ENCODE peak calls at places on chromosomes 5 and 9, in eight cellular contexts. One of them, this sample, is unnamed.

GRCh38 chr9:136685792-136686533 is 1.3 kb downstream of the AGPAT2 start:
- DNase-seq in stomach: no peak
- DNase-seq in breast epithelium: no peak
- DNase-seq in heart left ventricle: peak
- DNase-seq in ovary: peak
- DNase-seq in gastrocnemius medialis: no peak
- DNase-seq in body of pancreas: peak
- DNase-seq in sigmoid colon: no peak
- DNase-seq in this sample: no peak

GRCh38 chr9:117164512-117164911 is 250.3 kb downstream of the ASTN2 start:
- DNase-seq in stomach: no peak
- DNase-seq in breast epithelium: no peak
- DNase-seq in heart left ventricle: no peak
- DNase-seq in ovary: no peak
- DNase-seq in gastrocnemius medialis: no peak
- DNase-seq in body of pancreas: no peak
- DNase-seq in sigmoid colon: no peak
- DNase-seq in this sample: no peak

GRCh38 chr9:120098584-120098983 is 481.4 kb downstream of the CDK5RAP2 start:
- DNase-seq in stomach: no peak
- DNase-seq in breast epithelium: no peak
- DNase-seq in heart left ventricle: no peak
- DNase-seq in ovary: no peak
- DNase-seq in gastrocnemius medialis: no peak
- DNase-seq in body of pancreas: no peak
- DNase-seq in sigmoid colon: no peak
- DNase-seq in this sample: no peak

GRCh38 chr9:129383005-129383414 is 204.9 kb upstream of the IER5L start:
- DNase-seq in stomach: peak
- DNase-seq in breast epithelium: peak
- DNase-seq in heart left ventricle: peak
- DNase-seq in ovary: no peak
- DNase-seq in gastrocnemius medialis: peak
- DNase-seq in body of pancreas: peak
- DNase-seq in sigmoid colon: peak
- DNase-seq in this sample: peak

GRCh38 chr5:14718778-14719177 is 54.3 kb downstream of the OTULIN start:
- DNase-seq in stomach: no peak
- DNase-seq in breast epithelium: no peak
- DNase-seq in heart left ventricle: no peak
- DNase-seq in ovary: no peak
- DNase-seq in gastrocnemius medialis: no peak
- DNase-seq in body of pancreas: no peak
- DNase-seq in sigmoid colon: no peak
- DNase-seq in this sample: no peak

GRCh38 chr9:78261403-78262001 is 25.6 kb downstream of the CEP78 start:
- DNase-seq in stomach: no peak
- DNase-seq in breast epithelium: no peak
- DNase-seq in heart left ventricle: no peak
- DNase-seq in ovary: no peak
- DNase-seq in gastrocnemius medialis: no peak
- DNase-seq in body of pancreas: no peak
- DNase-seq in sigmoid colon: no peak
- DNase-seq in this sample: no peak

GRCh38 chr5:142486020-142486419 is 161.2 kb upstream of the SPRY4 start:
- DNase-seq in stomach: no peak
- DNase-seq in breast epithelium: no peak
- DNase-seq in heart left ventricle: no peak
- DNase-seq in ovary: no peak
- DNase-seq in gastrocnemius medialis: no peak
- DNase-seq in body of pancreas: no peak
- DNase-seq in sigmoid colon: no peak
- DNase-seq in this sample: no peak

GRCh38 chr9:78292026-78292425 is 4.9 kb upstream of the PSAT1 start:
- DNase-seq in stomach: no peak
- DNase-seq in breast epithelium: no peak
- DNase-seq in heart left ventricle: no peak
- DNase-seq in ovary: no peak
- DNase-seq in gastrocnemius medialis: no peak
- DNase-seq in body of pancreas: no peak
- DNase-seq in sigmoid colon: no peak
- DNase-seq in this sample: no peak

GRCh38 chr5:61683926-61684325 is 351.9 kb downstream of the ZSWIM6 start:
- DNase-seq in stomach: no peak
- DNase-seq in breast epithelium: no peak
- DNase-seq in heart left ventricle: no peak
- DNase-seq in ovary: no peak
- DNase-seq in gastrocnemius medialis: no peak
- DNase-seq in body of pancreas: no peak
- DNase-seq in sigmoid colon: no peak
- DNase-seq in this sample: no peak

GRCh38 chr5:13508559-13508958 is 435.9 kb downstream of the DNAH5 start:
- DNase-seq in stomach: no peak
- DNase-seq in breast epithelium: no peak
- DNase-seq in heart left ventricle: no peak
- DNase-seq in ovary: no peak
- DNase-seq in gastrocnemius medialis: no peak
- DNase-seq in body of pancreas: no peak
- DNase-seq in sigmoid colon: no peak
- DNase-seq in this sample: no peak

GRCh38 chr9:87703636-87704276 is 22.2 kb upstream of the CTSL start:
- DNase-seq in stomach: no peak
- DNase-seq in breast epithelium: no peak
- DNase-seq in heart left ventricle: no peak
- DNase-seq in ovary: no peak
- DNase-seq in gastrocnemius medialis: no peak
- DNase-seq in body of pancreas: peak
- DNase-seq in sigmoid colon: no peak
- DNase-seq in this sample: no peak

GRCh38 chr9:16505159-16505558 is 365.3 kb downstream of the BNC2 start:
- DNase-seq in stomach: peak
- DNase-seq in breast epithelium: no peak
- DNase-seq in heart left ventricle: no peak
- DNase-seq in ovary: no peak
- DNase-seq in gastrocnemius medialis: no peak
- DNase-seq in body of pancreas: no peak
- DNase-seq in sigmoid colon: no peak
- DNase-seq in this sample: no peak

GRCh38 chr5:157350939-157351338 is 85.0 kb downstream of the CYFIP2 start:
- DNase-seq in stomach: no peak
- DNase-seq in breast epithelium: no peak
- DNase-seq in heart left ventricle: no peak
- DNase-seq in ovary: no peak
- DNase-seq in gastrocnemius medialis: no peak
- DNase-seq in body of pancreas: no peak
- DNase-seq in sigmoid colon: no peak
- DNase-seq in this sample: no peak

GRCh38 chr9:2321523-2322148 is 300.0 kb upstream of the VLDLR start:
- DNase-seq in stomach: no peak
- DNase-seq in breast epithelium: no peak
- DNase-seq in heart left ventricle: no peak
- DNase-seq in ovary: no peak
- DNase-seq in gastrocnemius medialis: no peak
- DNase-seq in body of pancreas: no peak
- DNase-seq in sigmoid colon: no peak
- DNase-seq in this sample: no peak

GRCh38 chr9:13322828-13323550 is 43.5 kb upstream of the MPDZ start:
- DNase-seq in stomach: no peak
- DNase-seq in breast epithelium: peak
- DNase-seq in heart left ventricle: no peak
- DNase-seq in ovary: no peak
- DNase-seq in gastrocnemius medialis: no peak
- DNase-seq in body of pancreas: no peak
- DNase-seq in sigmoid colon: peak
- DNase-seq in this sample: no peak

DNA sequence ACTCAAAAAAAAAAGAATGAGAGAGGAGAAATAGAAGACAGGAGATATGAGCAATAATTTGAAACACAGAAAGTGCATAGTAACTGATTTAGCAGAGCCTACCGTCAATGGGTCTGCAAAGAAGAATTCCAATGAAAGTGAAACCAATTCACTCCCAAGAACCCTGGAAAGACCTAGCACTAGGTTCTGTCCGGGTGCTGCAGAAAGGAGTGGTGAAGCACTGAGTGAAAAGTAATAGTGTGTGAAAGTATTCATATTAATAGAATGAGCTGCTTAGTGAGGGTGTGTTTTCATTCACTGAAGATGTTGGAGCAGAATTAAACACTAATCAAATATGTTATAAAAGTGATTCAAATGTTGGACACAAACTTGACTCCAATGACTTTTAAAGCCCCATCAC is 51.3 kb upstream of the SLC30A5 start:
- DNase-seq in stomach: no peak
- DNase-seq in breast epithelium: no peak
- DNase-seq in heart left ventricle: no peak
- DNase-seq in ovary: no peak
- DNase-seq in gastrocnemius medialis: no peak
- DNase-seq in body of pancreas: no peak
- DNase-seq in sigmoid colon: no peak
- DNase-seq in this sample: no peak
- TF ChIP-seq POLR2A in stomach: no peak
- TF ChIP-seq POLR2A in breast epithelium: no peak
- TF ChIP-seq POLR2A in heart left ventricle: no peak
- TF ChIP-seq POLR2A in ovary: no peak
- TF ChIP-seq POLR2A in gastrocnemius medialis: no peak
- TF ChIP-seq POLR2A in body of pancreas: no peak
- TF ChIP-seq POLR2A in sigmoid colon: no peak
- TF ChIP-seq POLR2A in this sample: no peak

GRCh38 chr5:32487008-32487407 is 42.5 kb upstream of the ZFR start:
- DNase-seq in stomach: no peak
- DNase-seq in breast epithelium: no peak
- DNase-seq in heart left ventricle: no peak
- DNase-seq in ovary: no peak
- DNase-seq in gastrocnemius medialis: no peak
- DNase-seq in body of pancreas: no peak
- DNase-seq in sigmoid colon: no peak
- DNase-seq in this sample: no peak

GRCh38 chr5:32494827-32495226 is 50.3 kb upstream of the ZFR start:
- DNase-seq in stomach: no peak
- DNase-seq in breast epithelium: no peak
- DNase-seq in heart left ventricle: no peak
- DNase-seq in ovary: no peak
- DNase-seq in gastrocnemius medialis: no peak
- DNase-seq in body of pancreas: no peak
- DNase-seq in sigmoid colon: no peak
- DNase-seq in this sample: no peak

GRCh38 chr5:32487424-32487823 is 42.9 kb upstream of the ZFR start:
- DNase-seq in stomach: no peak
- DNase-seq in breast epithelium: no peak
- DNase-seq in heart left ventricle: no peak
- DNase-seq in ovary: no peak
- DNase-seq in gastrocnemius medialis: no peak
- DNase-seq in body of pancreas: no peak
- DNase-seq in sigmoid colon: no peak
- DNase-seq in this sample: no peak

GRCh38 chr5:32490972-32491557 is 46.5 kb upstream of the ZFR start:
- DNase-seq in stomach: no peak
- DNase-seq in breast epithelium: no peak
- DNase-seq in heart left ventricle: no peak
- DNase-seq in ovary: no peak
- DNase-seq in gastrocnemius medialis: no peak
- DNase-seq in body of pancreas: no peak
- DNase-seq in sigmoid colon: no peak
- DNase-seq in this sample: no peak

DNA sequence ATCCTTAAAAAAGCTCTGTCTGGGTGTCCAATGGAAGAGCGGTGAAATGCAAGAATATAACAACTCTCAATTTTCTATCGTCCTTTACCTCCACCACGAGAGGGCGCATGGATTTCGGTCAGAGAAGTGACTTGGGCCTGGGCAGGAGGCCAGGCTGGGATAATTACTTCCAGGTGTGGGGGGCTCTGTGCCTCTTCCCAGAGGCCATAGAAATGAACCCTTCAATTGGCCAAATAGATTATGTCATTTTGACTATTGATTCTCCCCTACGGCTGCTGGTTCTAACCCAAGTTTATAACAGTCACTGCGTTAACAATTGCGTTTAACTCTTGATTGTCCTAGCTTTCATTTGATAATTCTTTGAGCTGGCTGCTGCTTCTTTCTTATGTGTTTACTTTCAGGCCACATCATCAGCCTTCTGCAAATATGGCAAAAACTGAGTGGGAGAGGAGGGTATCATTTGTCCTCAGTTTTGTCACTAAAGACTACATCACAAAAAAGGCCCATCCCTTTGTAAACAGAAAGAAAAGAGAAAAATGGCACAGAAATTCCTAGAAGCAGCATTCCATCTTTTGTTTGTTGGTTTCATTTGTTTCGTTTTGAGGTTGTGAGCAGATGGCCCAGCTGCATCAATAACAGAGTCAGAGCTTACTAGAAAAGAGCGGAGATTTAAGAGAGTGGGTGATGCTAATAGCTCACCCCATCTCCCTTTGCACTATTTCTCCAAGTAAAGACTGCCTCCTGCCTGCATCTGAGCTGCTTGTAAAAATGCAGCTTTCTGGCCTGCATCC is 45.4 kb upstream of the ZFR start:
- DNase-seq in stomach: peak
- DNase-seq in breast epithelium: peak
- DNase-seq in heart left ventricle: peak
- DNase-seq in ovary: peak
- DNase-seq in gastrocnemius medialis: peak
- DNase-seq in body of pancreas: peak
- DNase-seq in sigmoid colon: peak
- DNase-seq in this sample: peak
- TF ChIP-seq CTCF in stomach: peak
- TF ChIP-seq CTCF in breast epithelium: peak
- TF ChIP-seq CTCF in heart left ventricle: peak
- TF ChIP-seq CTCF in ovary: peak
- TF ChIP-seq CTCF in gastrocnemius medialis: peak
- TF ChIP-seq CTCF in body of pancreas: peak
- TF ChIP-seq CTCF in sigmoid colon: peak
- TF ChIP-seq CTCF in this sample: peak

GRCh38 chr5:33816791-33817190 is 75.0 kb downstream of the ADAMTS12 start:
- DNase-seq in stomach: no peak
- DNase-seq in breast epithelium: no peak
- DNase-seq in heart left ventricle: no peak
- DNase-seq in ovary: no peak
- DNase-seq in gastrocnemius medialis: no peak
- DNase-seq in body of pancreas: no peak
- DNase-seq in sigmoid colon: no peak
- DNase-seq in this sample: no peak

GRCh38 chr5:33817301-33817700 is 74.5 kb downstream of the ADAMTS12 start:
- DNase-seq in stomach: no peak
- DNase-seq in breast epithelium: no peak
- DNase-seq in heart left ventricle: no peak
- DNase-seq in ovary: no peak
- DNase-seq in gastrocnemius medialis: no peak
- DNase-seq in body of pancreas: no peak
- DNase-seq in sigmoid colon: no peak
- DNase-seq in this sample: no peak
- TF ChIP-seq POLR2A in stomach: no peak
- TF ChIP-seq POLR2A in breast epithelium: no peak
- TF ChIP-seq POLR2A in heart left ventricle: no peak
- TF ChIP-seq POLR2A in ovary: no peak
- TF ChIP-seq POLR2A in gastrocnemius medialis: no peak
- TF ChIP-seq POLR2A in body of pancreas: no peak
- TF ChIP-seq POLR2A in sigmoid colon: no peak
- TF ChIP-seq POLR2A in this sample: no peak

DNA sequence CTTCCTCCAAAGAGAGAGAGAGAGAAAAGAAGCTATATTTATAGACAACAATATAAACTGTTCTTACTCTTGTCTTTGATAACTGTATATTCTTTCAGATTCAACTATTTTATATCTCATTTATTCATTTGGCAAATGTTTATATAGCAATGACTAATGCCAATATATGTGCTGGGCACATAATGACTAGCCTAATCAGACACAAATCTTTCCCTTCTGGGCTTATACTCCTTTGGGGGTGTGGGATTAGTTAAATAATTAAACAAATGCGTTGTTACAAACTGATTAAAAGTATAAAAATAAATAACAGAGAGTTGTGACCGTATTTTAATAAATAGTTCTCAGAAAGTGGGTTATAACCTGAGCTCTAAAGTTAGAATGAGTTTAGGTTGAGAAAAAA is 4.0 kb downstream of the SPINK14 start:
- DNase-seq in stomach: no peak
- DNase-seq in breast epithelium: no peak
- DNase-seq in heart left ventricle: no peak
- DNase-seq in ovary: no peak
- DNase-seq in gastrocnemius medialis: no peak
- DNase-seq in body of pancreas: no peak
- DNase-seq in sigmoid colon: no peak
- DNase-seq in this sample: no peak
- TF ChIP-seq CTCF in stomach: no peak
- TF ChIP-seq CTCF in breast epithelium: no peak
- TF ChIP-seq CTCF in heart left ventricle: no peak
- TF ChIP-seq CTCF in ovary: no peak
- TF ChIP-seq CTCF in gastrocnemius medialis: no peak
- TF ChIP-seq CTCF in body of pancreas: no peak
- TF ChIP-seq CTCF in sigmoid colon: no peak
- TF ChIP-seq CTCF in this sample: no peak